ENCODE peak calls at places on chromosomes 16 and 17, in nine cellular contexts. Q is Caco-2; Y is GM12865; E is A549; R is B cell; P is CD4-positive, alpha-beta T cell; B is uterus; G is WTC11; U is dorsolateral prefrontal cortex. C is an unnamed sample.

GRCh38 chr17:60548990-60549389 is 22.9 kb upstream of the APPBP2 start:
- DNase-seq in Q (no peak), Y (no peak), E (no peak), R (no peak), P (no peak), B (no peak), G (no peak), U (no peak), C (no peak)

GRCh38 chr17:80870401-80870800 is 121.2 kb upstream of the CHMP6 start:
- DNase-seq in Q (no peak), Y (no peak), E (no peak), R (no peak), P (no peak), B (no peak), G (no peak), U (no peak), C (no peak)

GRCh38 chr16:80631581-80631980 is 90.8 kb downstream of the DYNLRB2 start:
- DNase-seq in Q (no peak), Y (no peak), E (no peak), R (no peak), P (no peak), B (no peak), G (no peak), U (no peak), C (no peak)

GRCh38 chr17:28985950-28986713 is 19.7 kb downstream of the SEZ6 start:
- DNase-seq in Q (no peak), Y (no peak), E (no peak), R (no peak), P (no peak), B (no peak), G (peak; percentile 70), U (no peak), C (no peak)

GRCh38 chr17:81339180-81339501 is 44.0 kb upstream of the SLC38A10 start:
- DNase-seq in Q (peak; percentile 58), Y (no peak), E (no peak), R (no peak), P (no peak), B (no peak), G (peak; percentile 47), U (no peak), C (no peak)

GRCh38 chr16:457732-458400 is 32.4 kb downstream of the RAB11FIP3 start:
- DNase-seq in Q (peak; percentile 22), Y (no peak), E (peak; percentile 57), R (no peak), P (no peak), B (no peak), G (no peak), U (peak; percentile 80), C (no peak)

GRCh38 chr16:51951668-51952298 is 595.2 kb downstream of the TOX3 start:
- DNase-seq in Q (peak; percentile 6), Y (no peak), E (no peak), R (no peak), P (no peak), B (no peak), G (peak; percentile 46), U (no peak), C (no peak)

GRCh38 chr17:32786169-32786568 is 90.8 kb downstream of the MYO1D start:
- DNase-seq in Q (no peak), Y (no peak), E (no peak), R (no peak), P (no peak), B (no peak), G (no peak), U (no peak), C (no peak)

GRCh38 chr17:17235212-17236174 is 1.5 kb downstream of the FLCN start:
- DNase-seq in Q (no peak), Y (no peak), E (no peak), R (no peak), P (no peak), B (no peak), G (no peak), U (no peak), C (no peak)

GRCh38 chr17:7502987-7503386 is 18.8 kb downstream of the POLR2A start:
- DNase-seq in Q (peak; percentile 20), Y (no peak), E (peak; percentile 37), R (no peak), P (no peak), B (no peak), G (peak; percentile 66), U (no peak), C (no peak)

GRCh38 chr17:17511971-17512858 is 16.0 kb upstream of the RASD1 start:
- DNase-seq in Q (no peak), Y (no peak), E (peak; percentile 39), R (no peak), P (no peak), B (peak; percentile 47), G (no peak), U (no peak), C (no peak)

GRCh38 chr16:3611145-3611977 is at the start of gene SLX4:
- DNase-seq in Q (peak; percentile 93), Y (peak; percentile 96), E (peak; percentile 89), R (peak; percentile 100), P (peak; percentile 91), B (peak; percentile 85), G (peak; percentile 86), U (peak; percentile 59), C (peak; percentile 91)

GRCh38 chr17:79125503-79125902 is 50.9 kb downstream of the ENGASE start:
- DNase-seq in Q (no peak), Y (no peak), E (no peak), R (no peak), P (no peak), B (no peak), G (no peak), U (no peak), C (no peak)

GRCh38 chr17:10631048-10631700 is 25.9 kb downstream of the MYH3 start:
- DNase-seq in Q (peak; percentile 35), Y (peak; percentile 29), E (peak; percentile 44), R (peak; percentile 52), P (no peak), B (no peak), G (peak; percentile 69), U (no peak), C (no peak)

GRCh38 chr16:61926766-61927165 is 109.5 kb downstream of the CDH8 start:
- DNase-seq in Q (no peak), Y (no peak), E (no peak), R (no peak), P (no peak), B (no peak), G (no peak), U (no peak), C (no peak)

GRCh38 chr16:87391324-87391949 is 699 bp upstream of the MAP1LC3B start:
- DNase-seq in Q (peak; percentile 77), Y (no peak), E (peak; percentile 47), R (no peak), P (no peak), B (peak; percentile 59), G (peak; percentile 59), U (no peak), C (no peak)

GRCh38 chr16:1189455-1189854 is 35.6 kb downstream of the TPSG1 start:
- DNase-seq in Q (no peak), Y (no peak), E (no peak), R (no peak), P (no peak), B (no peak), G (no peak), U (no peak), C (no peak)

GRCh38 chr17:44203731-44204452 is 4.2 kb upstream of the ATXN7L3 start:
- DNase-seq in Q (peak; percentile 60), Y (peak; percentile 86), E (peak; percentile 76), R (peak; percentile 62), P (no peak), B (no peak), G (peak; percentile 67), U (no peak), C (no peak)

GRCh38 chr16:74709477-74709877 is 8.8 kb upstream of the MLKL start:
- DNase-seq in Q (peak; percentile 92), Y (peak; percentile 84), E (peak; percentile 85), R (peak; percentile 77), P (peak; percentile 86), B (peak; percentile 67), G (peak; percentile 87), U (peak; percentile 89), C (peak; percentile 75)

GRCh38 chr16:83060-83603 is 5.1 kb downstream of the MPG start:
- DNase-seq in Q (no peak), Y (no peak), E (no peak), R (no peak), P (no peak), B (no peak), G (no peak), U (no peak), C (no peak)

GRCh38 chr16:75580-76501 is 2.2 kb upstream of the MPG start:
- DNase-seq in Q (peak; percentile 27), Y (no peak), E (no peak), R (no peak), P (no peak), B (peak; percentile 91), G (peak; percentile 61), U (no peak), C (no peak)

GRCh38 chr16:68037820-68038597 is 14.9 kb downstream of the DUS2 start:
- DNase-seq in Q (no peak), Y (peak; percentile 43), E (no peak), R (peak; percentile 36), P (no peak), B (no peak), G (no peak), U (no peak), C (no peak)
- TF ChIP-seq CTCF in Q (no peak), Y (no peak), E (no peak), R (no peak), P (no peak), B (no peak), G (no peak), U (no peak), C (no peak)

GRCh38 chr16:69105501-69106361 is at the start of gene HAS3:
- DNase-seq in Q (peak; percentile 89), Y (peak; percentile 64), E (peak; percentile 84), R (peak; percentile 82), P (no peak), B (no peak), G (peak; percentile 74), U (peak; percentile 40), C (no peak)
- TF ChIP-seq CTCF in Q (peak; percentile 60), Y (peak; percentile 31), E (peak; percentile 68), R (no peak), P (no peak), B (no peak), G (no peak), U (peak; percentile 58), C (no peak)

GRCh38 chr17:48261297-48261880 is 153.8 kb downstream of the SNX11 start:
- DNase-seq in Q (peak; percentile 80), Y (peak; percentile 58), E (peak; percentile 92), R (no peak), P (no peak), B (no peak), G (peak; percentile 70), U (no peak), C (no peak)
- TF ChIP-seq CTCF in Q (peak; percentile 90), Y (peak; percentile 65), E (peak; percentile 70), R (peak; percentile 30), P (no peak), B (no peak), G (peak; percentile 53), U (no peak), C (no peak)

DNA sequence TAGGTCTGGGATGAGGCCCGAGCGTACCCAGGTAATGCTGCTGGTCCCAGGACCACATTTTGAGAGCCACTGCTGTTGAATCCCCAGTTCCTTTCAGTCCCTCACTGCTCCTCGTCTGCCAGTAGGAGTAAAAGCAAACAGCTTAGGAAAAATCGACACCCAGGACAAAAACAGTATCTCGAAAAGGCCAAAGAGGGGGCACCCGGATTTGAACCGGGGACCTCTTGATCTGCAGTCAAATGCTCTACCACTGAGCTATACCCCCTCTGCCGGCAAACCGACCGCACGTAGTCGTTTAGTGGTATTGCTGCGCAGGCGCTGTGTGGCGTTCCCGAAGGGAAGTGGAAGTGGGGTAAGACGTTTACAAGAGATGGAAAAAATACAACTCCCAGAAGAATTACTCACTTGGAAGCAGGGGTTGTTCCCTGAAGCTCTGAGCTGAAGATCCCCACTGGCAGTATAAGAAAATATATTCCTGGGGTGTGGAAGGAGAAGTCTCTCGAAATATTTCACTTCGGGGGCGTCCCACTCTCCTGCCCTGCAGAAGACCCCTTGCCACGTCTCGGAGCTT is 2.2 kb upstream of the PLXDC1 start:
- DNase-seq in Q (peak; percentile 94), Y (peak; percentile 88), E (peak; percentile 90), R (peak; percentile 79), P (peak; percentile 98), B (peak; percentile 93), G (peak; percentile 92), U (peak; percentile 95), C (peak; percentile 92)
- TF ChIP-seq CTCF in Q (peak; percentile 10), Y (no peak), E (no peak), R (no peak), P (no peak), B (peak; percentile 25), G (no peak), U (peak; percentile 43), C (no peak)